ENCODE peak calls at places on chromosomes 7 and 10, in six cellular contexts. B is caudate nucleus; S is BJ; A is NCI-H1694 treated with DMSO at 0.1 percent for 48 hours; P is stimulated activated CD8-positive, alpha-beta memory T cell treated with anti-CD3 and anti-CD28 coated beads, Interleukin-7, amount 100 ng/mL, for 24 hours; I is uterus. O is an unnamed sample.

GRCh38 chr7:40436761-40437160 is 302.0 kb downstream of the SUGCT start:
- DNase-seq in S (no peak), B (no peak), P (no peak), A (no peak), I (no peak), O (no peak)

GRCh38 chr7:93249749-93250148 is 17.6 kb downstream of the VPS50 start:
- DNase-seq in B (no peak), I (no peak), S (no peak), A (no peak), P (no peak), O (no peak)

GRCh38 chr10:98295907-98296306 is 27.9 kb upstream of the LOXL4 start:
- DNase-seq in S (peak), A (peak), P (no peak), I (no peak), B (no peak), O (peak)

GRCh38 chr10:74189999-74190421 is 39.0 kb downstream of the ADK start:
- DNase-seq in B (no peak), P (no peak), A (no peak), I (no peak), S (peak), O (peak)

GRCh38 chr10:77036993-77037734 is 600.4 kb downstream of the KCNMA1 start:
- DNase-seq in I (no peak), P (no peak), A (no peak), S (no peak), B (peak), O (no peak)

GRCh38 chr7:69598487-69599148 is 343 bp downstream of the AUTS2 start:
- DNase-seq in I (peak), P (no peak), S (no peak), A (peak), B (peak), O (no peak)

GRCh38 chr7:42545049-42545724 is 308.2 kb upstream of the GLI3 start:
- DNase-seq in P (no peak), A (no peak), I (no peak), S (no peak), B (no peak), O (no peak)

GRCh38 chr10:117476716-117477115 is 65.8 kb upstream of the EMX2 start:
- DNase-seq in B (no peak), I (no peak), A (no peak), S (no peak), P (no peak), O (no peak)

GRCh38 chr7:66283003-66283920 is 78.1 kb downstream of the TPST1 start:
- DNase-seq in I (no peak), A (no peak), B (no peak), S (no peak), P (no peak), O (peak)

GRCh38 chr10:100401631-100402328 is 54.7 kb downstream of the SCD start:
- DNase-seq in S (no peak), A (no peak), I (no peak), P (no peak), B (no peak), O (no peak)

GRCh38 chr7:84060760-84061261 is 133.8 kb downstream of the SEMA3A start:
- DNase-seq in B (no peak), A (no peak), I (no peak), S (no peak), P (no peak), O (no peak)

GRCh38 chr10:121216721-121217181 is 365.6 kb downstream of the WDR11 start:
- DNase-seq in P (no peak), I (no peak), S (no peak), A (peak), B (peak), O (no peak)

GRCh38 chr10:17249820-17250219 is 21.8 kb downstream of the VIM start:
- DNase-seq in A (no peak), I (no peak), P (no peak), S (no peak), B (no peak), O (no peak)

GRCh38 chr7:27689045-27689877 is 26.6 kb upstream of the HIBADH start:
- DNase-seq in P (no peak), B (peak), I (no peak), S (peak), A (peak), O (no peak)

GRCh38 chr10:113576853-113577252 is 24.0 kb downstream of the HABP2 start:
- DNase-seq in I (no peak), P (no peak), B (no peak), A (no peak), S (no peak), O (no peak)

GRCh38 chr10:50326757-50327701 is 75.7 kb upstream of the ASAH2 start:
- DNase-seq in I (peak), P (no peak), A (no peak), S (peak), B (no peak), O (peak)

GRCh38 chr10:126851414-126851813 is 53.8 kb upstream of the DOCK1 start:
- DNase-seq in A (no peak), B (peak), S (no peak), P (no peak), I (no peak), O (no peak)

GRCh38 chr7:24192701-24193100 is 91.3 kb upstream of the NPY start:
- DNase-seq in B (no peak), P (no peak), A (no peak), I (no peak), S (no peak), O (no peak)

GRCh38 chr10:38093816-38094157 is 350 bp upstream of the ZNF37A start:
- DNase-seq in S (no peak), A (no peak), P (no peak), B (no peak), I (no peak), O (no peak)

GRCh38 chr10:43225787-43226153 is 41.1 kb downstream of the RASGEF1A start:
- DNase-seq in I (no peak), S (no peak), P (no peak), A (no peak), B (no peak), O (no peak)

GRCh38 chr10:45443101-45444009 is 69.3 kb downstream of the ALOX5 start:
- DNase-seq in I (no peak), B (no peak), A (no peak), S (no peak), P (no peak), O (no peak)

GRCh38 chr7:157347217-157347904 is 10.6 kb downstream of the DNAJB6 start:
- DNase-seq in P (no peak), B (no peak), A (no peak), I (peak), S (peak), O (peak)

GRCh38 chr7:71636329-71636728 is 504.4 kb downstream of the GALNT17 start:
- DNase-seq in S (no peak), I (no peak), P (no peak), A (no peak), B (no peak), O (no peak)

O was measured in AG09309.